ENCODE peak calls at places on chromosome 18, in six cellular contexts. V is NT2/D1; R is tibial artery; G is H9; O is cardiac muscle cell; X is naive thymus-derived CD4-positive, alpha-beta T cell. Q is an unnamed sample.

GRCh38 chr18:35397976-35398375 is 20.8 kb upstream of the ZNF396 start:
- DNase-seq in V (no peak), R (no peak), G (no peak), O (no peak), X (no peak), Q (no peak)

GRCh38 chr18:46407471-46408166 is 249.4 kb downstream of the LOXHD1 start:
- DNase-seq in V (no peak), R (no peak), G (no peak), O (peak; percentile 33), X (no peak), Q (no peak)

GRCh38 chr18:72100465-72100864 is 443.7 kb downstream of the CBLN2 start:
- DNase-seq in V (no peak), R (no peak), G (no peak), O (no peak), X (no peak), Q (no peak)

GRCh38 chr18:58223717-58224424 is 179.8 kb downstream of the NEDD4L start:
- DNase-seq in V (no peak), R (no peak), G (no peak), O (peak; percentile 78), X (no peak), Q (no peak)

GRCh38 chr18:32759768-32760167 is 13.1 kb downstream of the KLHL14 start:
- DNase-seq in V (no peak), R (no peak), G (no peak), O (no peak), X (no peak), Q (no peak)

GRCh38 chr18:58139627-58140026 is 95.6 kb downstream of the NEDD4L start:
- DNase-seq in V (no peak), R (no peak), G (no peak), O (no peak), X (no peak), Q (no peak)

GRCh38 chr18:66761166-66761565 is 157.3 kb upstream of the CDH19 start:
- DNase-seq in V (no peak), R (no peak), G (no peak), O (no peak), X (no peak), Q (no peak)

GRCh38 chr18:74942319-74942910 is 266.5 kb downstream of the PTGR3 start:
- DNase-seq in V (no peak), R (no peak), G (no peak), O (no peak), X (peak; percentile 15), Q (peak; percentile 38)

GRCh38 chr18:49059028-49059670 is 108.4 kb upstream of the SMAD7 start:
- DNase-seq in V (no peak), R (no peak), G (no peak), O (no peak), X (no peak), Q (no peak)

GRCh38 chr18:34494359-34494696 is 215.8 kb upstream of the DTNA start:
- DNase-seq in V (no peak), R (peak; percentile 58), G (peak; percentile 46), O (no peak), X (no peak), Q (no peak)

GRCh38 chr18:75131455-75132000 is 77.4 kb downstream of the PTGR3 start:
- DNase-seq in V (no peak), R (peak; percentile 43), G (no peak), O (no peak), X (no peak), Q (no peak)

GRCh38 chr18:68177807-68178702 is 536.9 kb downstream of the TMX3 start:
- DNase-seq in V (no peak), R (no peak), G (no peak), O (peak; percentile 93), X (no peak), Q (no peak)

GRCh38 chr18:48800479-48800876 is 150.3 kb downstream of the SMAD7 start:
- DNase-seq in V (no peak), R (no peak), G (peak; percentile 5), O (no peak), X (no peak), Q (no peak)

GRCh38 chr18:57084331-57085298 is 62.3 kb upstream of the BOD1L2 start:
- DNase-seq in V (no peak), R (no peak), G (no peak), O (no peak), X (no peak), Q (peak; percentile 67)

GRCh38 chr18:10317864-10318685 is 136.4 kb upstream of the APCDD1 start:
- DNase-seq in V (peak; percentile 22), R (no peak), G (no peak), O (no peak), X (no peak), Q (no peak)

GRCh38 chr18:22551536-22552151 is 133.9 kb upstream of the CTAGE1 start:
- DNase-seq in V (no peak), R (no peak), G (no peak), O (peak; percentile 82), X (no peak), Q (no peak)

GRCh38 chr18:77063256-77063655 is 69.3 kb downstream of the MBP start:
- DNase-seq in V (no peak), R (no peak), G (no peak), O (peak; percentile 58), X (peak; percentile 68), Q (peak; percentile 57)

GRCh38 chr18:48530399-48531081 is 8.3 kb upstream of the CTIF start:
- DNase-seq in V (no peak), R (no peak), G (peak; percentile 12), O (no peak), X (no peak), Q (no peak)

GRCh38 chr18:65906621-65907034 is 155.8 kb downstream of the CDH7 start:
- DNase-seq in V (peak; percentile 49), R (no peak), G (peak; percentile 52), O (no peak), X (no peak), Q (no peak)

GRCh38 chr18:7221424-7222155 is 9.3 kb upstream of the LRRC30 start:
- DNase-seq in V (peak; percentile 66), R (no peak), G (peak; percentile 89), O (peak; percentile 87), X (no peak), Q (no peak)

GRCh38 chr18:57859314-57859713 is 56.2 kb upstream of the ATP8B1 start:
- DNase-seq in V (no peak), R (no peak), G (peak; percentile 41), O (peak; percentile 53), X (no peak), Q (no peak)

GRCh38 chr18:35577045-35577848 is 4.3 kb upstream of the GALNT1 start:
- DNase-seq in V (no peak), R (no peak), G (no peak), O (no peak), X (no peak), Q (peak; percentile 87)

DNA sequence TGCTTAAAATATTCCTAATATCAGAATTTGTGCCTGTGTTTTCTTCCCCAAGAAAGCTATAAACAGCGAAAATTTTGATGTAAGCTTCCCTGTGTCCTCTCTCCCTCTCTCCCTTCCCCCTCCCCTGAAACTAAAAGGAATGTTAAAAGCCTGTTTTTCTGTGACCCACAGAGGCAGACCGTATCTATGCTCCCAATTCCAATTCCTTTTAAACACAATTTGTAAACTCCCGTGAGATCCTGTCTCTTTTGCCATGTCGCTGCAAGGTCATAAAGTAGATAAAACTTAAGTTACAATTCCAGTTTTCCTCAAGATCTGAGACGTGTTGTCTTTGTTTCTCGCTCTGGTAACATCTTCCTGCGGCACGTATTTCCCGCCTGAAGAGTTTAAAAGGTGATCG is 23.3 kb downstream of the SKA1 start:
- DNase-seq in V (no peak), R (no peak), G (no peak), O (no peak), X (no peak), Q (no peak)
- H3K27me3 ChIP-seq in V (peaks cover 24% of the 10 kb centered on the region), R (peaks cover 36% of the 10 kb centered on the region), G (no peaks in the 10 kb centered on the region), O (no peaks in the 10 kb centered on the region), X (peaks cover 4% of the 10 kb centered on the region), Q (no peaks in the 10 kb centered on the region)

DNA sequence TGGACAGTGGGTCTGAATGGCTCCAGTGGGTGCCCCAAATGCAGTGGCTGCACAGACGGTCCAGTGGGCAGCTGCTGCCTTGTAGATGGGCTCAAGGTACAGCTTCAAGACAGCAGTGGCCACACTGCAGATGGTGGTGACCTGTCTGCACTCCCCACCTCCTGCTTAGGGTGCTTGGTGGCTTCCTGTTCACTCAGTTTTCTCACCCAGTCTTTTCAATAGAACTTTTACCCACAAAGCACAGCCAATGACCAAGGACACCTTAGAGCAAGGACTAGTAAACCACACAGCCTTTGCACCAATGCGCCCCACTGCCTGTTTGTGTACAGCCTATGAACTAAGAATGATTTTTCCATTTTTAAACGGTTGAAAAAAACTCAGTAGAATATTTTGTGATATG is 34.9 kb downstream of the MEX3C start:
- DNase-seq in V (no peak), R (no peak), G (no peak), O (no peak), X (no peak), Q (no peak)
- H3K27me3 ChIP-seq in V (no peaks in the 10 kb centered on the region), R (no peaks in the 10 kb centered on the region), G (no peaks in the 10 kb centered on the region), O (no peaks in the 10 kb centered on the region), X (no peaks in the 10 kb centered on the region), Q (no peaks in the 10 kb centered on the region)

GRCh38 chr18:73151086-73151485 is 283.3 kb upstream of the NETO1 start:
- DNase-seq in V (no peak), R (no peak), G (no peak), O (no peak), X (no peak), Q (no peak)

GRCh38 chr18:73150199-73150598 is 282.4 kb upstream of the NETO1 start:
- DNase-seq in V (no peak), R (no peak), G (no peak), O (no peak), X (no peak), Q (no peak)

GRCh38 chr18:73156117-73156516 is 288.3 kb upstream of the NETO1 start:
- DNase-seq in V (no peak), R (no peak), G (no peak), O (no peak), X (no peak), Q (no peak)

GRCh38 chr18:73147591-73147990 is 279.8 kb upstream of the NETO1 start:
- DNase-seq in V (no peak), R (no peak), G (no peak), O (no peak), X (no peak), Q (no peak)

GRCh38 chr18:73153271-73153670 is 285.5 kb upstream of the NETO1 start:
- DNase-seq in V (no peak), R (no peak), G (no peak), O (no peak), X (no peak), Q (no peak)
- H3K27me3 ChIP-seq in V (no peaks in the 10 kb centered on the region), R (no peaks in the 10 kb centered on the region), G (no peaks in the 10 kb centered on the region), O (no peaks in the 10 kb centered on the region), X (no peaks in the 10 kb centered on the region), Q (no peaks in the 10 kb centered on the region)

GRCh38 chr18:59267511-59268126 is 5.6 kb downstream of the RAX start:
- DNase-seq in V (no peak), R (no peak), G (peak; percentile 58), O (peak; percentile 18), X (no peak), Q (no peak)
- H3K27me3 ChIP-seq in V (no peaks in the 10 kb centered on the region), R (peaks cover 98% of the 10 kb centered on the region), G (peaks cover 93% of the 10 kb centered on the region), O (peaks cover 100% of the 10 kb centered on the region), X (peaks cover 7% of the 10 kb centered on the region), Q (no peaks in the 10 kb centered on the region)

Q was measured in GM06990.